ENCODE peak calls at places on chromosomes 5 and 9, in eight cellular contexts. Y is aorta, Z is NCI-H1417, F is HEK293T, Q is iPS DF 19.7, B is Caki2, J is GM10248, H is heart left ventricle. X is an unnamed sample.

GRCh38 chr5:124156408-124157027 is 589.9 kb downstream of the ZNF608 start:
- DNase-seq in J (no peak), Y (no peak), Q (no peak), Z (no peak), H (no peak), B (no peak), F (no peak), X (no peak)

GRCh38 chr5:114450516-114450909 is 88.6 kb downstream of the KCNN2 start:
- DNase-seq in B (no peak), H (no peak), Y (no peak), F (peak; percentile 9), J (no peak), Q (no peak), Z (peak; percentile 13), X (no peak)

GRCh38 chr5:72281764-72282499 is 38.1 kb downstream of the MRPS27 start:
- DNase-seq in Y (no peak), Q (no peak), J (no peak), F (no peak), H (no peak), Z (peak; percentile 2), B (no peak), X (no peak)

GRCh38 chr5:1152771-1153282 is 41.0 kb upstream of the SLC12A7 start:
- DNase-seq in Z (peak; percentile 80), B (no peak), Y (no peak), H (no peak), F (no peak), Q (no peak), J (no peak), X (no peak)

GRCh38 chr5:33075731-33076130 is 364.6 kb downstream of the NPR3 start:
- DNase-seq in Q (no peak), H (no peak), Z (no peak), B (no peak), F (no peak), Y (no peak), J (no peak), X (no peak)

GRCh38 chr5:78746990-78747389 is 98.4 kb upstream of the LHFPL2 start:
- DNase-seq in Y (no peak), Q (no peak), B (no peak), F (no peak), H (no peak), J (no peak), Z (peak; percentile 35), X (no peak)

GRCh38 chr5:71862661-71863060 is 143.6 kb downstream of the CARTPT start:
- DNase-seq in J (no peak), F (no peak), B (no peak), H (no peak), Z (no peak), Y (no peak), Q (no peak), X (no peak)

GRCh38 chr9:16030513-16031185 is 477.8 kb downstream of the CCDC171 start:
- DNase-seq in B (peak; percentile 98), F (no peak), H (no peak), Y (no peak), Z (no peak), J (peak; percentile 36), Q (no peak), X (no peak)

GRCh38 chr9:31078175-31078574 is 1306.3 kb upstream of the ACO1 start:
- DNase-seq in J (no peak), Q (no peak), Y (no peak), Z (no peak), F (no peak), H (no peak), B (no peak), X (no peak)

GRCh38 chr5:145752947-145753346 is 82.2 kb downstream of the PRELID2 start:
- DNase-seq in Y (no peak), Z (no peak), F (no peak), J (no peak), H (no peak), Q (no peak), B (no peak), X (no peak)

GRCh38 chr5:112240011-112240410 is 179.1 kb downstream of the EPB41L4A start:
- DNase-seq in Z (no peak), H (no peak), Q (no peak), F (peak; percentile 13), Y (no peak), J (no peak), B (peak; percentile 64), X (no peak)

GRCh38 chr9:81002242-81002641 is 687.1 kb downstream of the TLE1 start:
- DNase-seq in Z (no peak), H (no peak), Q (no peak), F (no peak), Y (no peak), B (peak; percentile 10), J (no peak), X (no peak)

GRCh38 chr9:89991204-89991790 is 386.5 kb downstream of the GADD45G start:
- DNase-seq in B (no peak), J (no peak), Y (no peak), H (no peak), Z (no peak), Q (no peak), F (no peak), X (no peak)

GRCh38 chr5:16736158-16736994 is 119.6 kb upstream of the RETREG1 start:
- DNase-seq in B (no peak), Y (no peak), J (no peak), F (no peak), H (no peak), Z (peak; percentile 96), Q (no peak), X (no peak)

GRCh38 chr5:171630047-171630669 is 155.5 kb upstream of the SMIM23 start:
- DNase-seq in J (no peak), Q (no peak), Y (peak; percentile 67), B (no peak), F (peak; percentile 89), Z (peak; percentile 53), H (peak; percentile 68), X (no peak)

GRCh38 chr5:82509726-82510125 is 231.6 kb upstream of the RPS23 start:
- DNase-seq in Z (no peak), F (no peak), Q (no peak), Y (no peak), B (no peak), J (no peak), H (no peak), X (no peak)

X was measured in NT2/D1.